ENCODE peak calls at places on chromosome 5, in nine cellular contexts. G is A549; O is hypothalamus; Q is putamen; K is NB4; P is prostate gland; C is posterior vena cava; R is effector memory CD8-positive, alpha-beta T cell; S is astrocyte of the cerebellum. W is an unnamed sample.

GRCh38 chr5:65808818-65809217 is 86.8 kb downstream of the NLN start:
- DNase-seq in G (no peak), O (no peak), P (no peak), K (no peak), S (no peak), Q (no peak), R (no peak), C (no peak), W (no peak)

GRCh38 chr5:100550531-100551036 is 15.4 kb downstream of the FAM174A start:
- DNase-seq in O (no peak), Q (no peak), K (no peak), P (no peak), R (no peak), S (no peak), G (no peak), C (no peak), W (no peak)

GRCh38 chr5:73727470-73727869 is 101.5 kb downstream of the ARHGEF28 start:
- DNase-seq in K (no peak), G (no peak), R (no peak), Q (no peak), S (no peak), O (no peak), P (no peak), C (no peak), W (no peak)

GRCh38 chr5:157463621-157464407 is 3.8 kb downstream of the NIPAL4 start:
- DNase-seq in Q (no peak), P (no peak), O (no peak), R (no peak), K (no peak), G (no peak), C (no peak), S (no peak), W (no peak)

GRCh38 chr5:176822041-176822425 is 11.7 kb downstream of the UNC5A start:
- DNase-seq in P (no peak), K (no peak), C (no peak), Q (no peak), S (no peak), R (no peak), O (no peak), G (no peak), W (no peak)

GRCh38 chr5:141077826-141078225 is 16.6 kb upstream of the PCDHB2 start:
- DNase-seq in S (no peak), K (peak), G (no peak), O (no peak), Q (no peak), C (no peak), P (no peak), R (no peak), W (no peak)

GRCh38 chr5:73152411-73153388 is 20.3 kb upstream of the TMEM174 start:
- DNase-seq in K (no peak), G (no peak), S (no peak), O (no peak), Q (no peak), P (no peak), C (no peak), R (no peak), W (no peak)

GRCh38 chr5:72296251-72296650 is 23.8 kb downstream of the MRPS27 start:
- DNase-seq in K (no peak), O (no peak), C (no peak), S (no peak), R (no peak), Q (no peak), P (no peak), G (no peak), W (no peak)

GRCh38 chr5:56712895-56713565 is 102.3 kb upstream of the MAP3K1 start:
- DNase-seq in O (no peak), C (no peak), Q (no peak), R (no peak), P (no peak), S (no peak), G (no peak), K (no peak), W (no peak)

GRCh38 chr5:171313481-171314206 is 4.6 kb downstream of the TLX3 start:
- DNase-seq in S (no peak), Q (no peak), K (no peak), G (no peak), O (no peak), P (no peak), R (no peak), C (no peak), W (no peak)

GRCh38 chr5:143243103-143243502 is 160.4 kb downstream of the NR3C1 start:
- DNase-seq in S (no peak), R (no peak), K (no peak), C (no peak), P (no peak), Q (no peak), O (no peak), G (no peak), W (no peak)